ENCODE peak calls at places on chromosomes 5 and 9, in four cellular contexts. S is RPMI8226; C is globus pallidus; K is activated CD4-positive, CD25-positive, alpha-beta regulatory T cell treated with anti-CD3 and anti-CD28 coated beads, Interleukin-2, amount 50 U/mL, for 72 hours. Z is an unnamed sample.

GRCh38 chr9:91275641-91276040 is 86.1 kb downstream of the AUH start:
- DNase-seq in S (no peak), C (no peak), K (no peak), Z (no peak)

GRCh38 chr5:174531782-174532191 is 192.6 kb upstream of the MSX2 start:
- DNase-seq in S (no peak), C (no peak), K (no peak), Z (no peak)

GRCh38 chr9:4855861-4856260 is 63.1 kb downstream of the RCL1 start:
- DNase-seq in S (no peak), C (peak; percentile 15), K (no peak), Z (no peak)

GRCh38 chr9:136978073-136978864 is 965 bp downstream of the PTGDS start:
- DNase-seq in S (peak; percentile 71), C (peak; percentile 96), K (peak; percentile 73), Z (no peak)

GRCh38 chr5:159286420-159287035 is 23.4 kb downstream of the UBLCP1 start:
- DNase-seq in S (peak; percentile 56), C (peak; percentile 31), K (no peak), Z (no peak)

GRCh38 chr9:35737143-35737542 is 4.7 kb downstream of the CREB3 start:
- DNase-seq in S (no peak), C (no peak), K (no peak), Z (no peak)

GRCh38 chr9:123131258-123131657 is 97.8 kb downstream of the GPR21 start:
- DNase-seq in S (no peak), C (no peak), K (no peak), Z (no peak)

GRCh38 chr5:56475689-56476486 is 242.8 kb upstream of the ANKRD55 start:
- DNase-seq in S (no peak), C (no peak), K (no peak), Z (no peak)

GRCh38 chr5:107217721-107218130 is 453.0 kb downstream of the EFNA5 start:
- DNase-seq in S (no peak), C (peak; percentile 23), K (no peak), Z (no peak)

GRCh38 chr9:85404911-85405580 is 336.7 kb downstream of the AGTPBP1 start:
- DNase-seq in S (no peak), C (no peak), K (no peak), Z (no peak)

Z was measured in activated B cell treated with CpG ODN at 0.5 μM for 24 hours.